ENCODE peak calls at places on chromosome 7, in eight cellular contexts. Z is choroid plexus epithelial cell; A is NCI-H1092; B is cerebellum; R is COR-L47; N is endodermal cell; M is activated CD4-positive, alpha-beta T cell treated with anti-CD3 and anti-CD28 coated beads, Interleukin-2, amount 50 U/mL, for 1 hour; U is C1 segment of cervical spinal cord. K is an unnamed sample.

GRCh38 chr7:30907527-30908267 is 4.0 kb upstream of the AQP1 start:
- DNase-seq in Z (no peak), A (no peak), B (no peak), R (no peak), N (no peak), M (no peak), U (no peak), K (no peak)

GRCh38 chr7:33883566-33883965 is 21.8 kb upstream of the BMPER start:
- DNase-seq in Z (no peak), A (no peak), B (no peak), R (no peak), N (no peak), M (no peak), U (no peak), K (no peak)

GRCh38 chr7:47264021-47264651 is 317.8 kb downstream of the TNS3 start:
- DNase-seq in Z (no peak), A (no peak), B (no peak), R (no peak), N (no peak), M (no peak), U (no peak), K (no peak)

GRCh38 chr7:85830982-85831381 is 644.1 kb upstream of the SEMA3D start:
- DNase-seq in Z (no peak), A (no peak), B (no peak), R (no peak), N (no peak), M (no peak), U (no peak), K (no peak)

GRCh38 chr7:44531421-44532380 is 9.4 kb downstream of the NPC1L1 start:
- DNase-seq in Z (no peak), A (no peak), B (no peak), R (no peak), N (no peak), M (no peak), U (no peak), K (no peak)

GRCh38 chr7:81903115-81903514 is 133.3 kb upstream of the HGF start:
- DNase-seq in Z (no peak), A (no peak), B (no peak), R (no peak), N (no peak), M (no peak), U (no peak), K (no peak)

GRCh38 chr7:152392254-152392653 is 43.5 kb downstream of the KMT2C start:
- DNase-seq in Z (no peak), A (no peak), B (no peak), R (no peak), N (no peak), M (no peak), U (no peak), K (no peak)

GRCh38 chr7:73851410-73852338 is 9.3 kb upstream of the TMEM270 start:
- DNase-seq in Z (peak; percentile 96), A (no peak), B (no peak), R (no peak), N (no peak), M (no peak), U (no peak), K (no peak)

GRCh38 chr7:1883031-1883761 is 213.1 kb downstream of the ELFN1 start:
- DNase-seq in Z (peak; percentile 46), A (no peak), B (no peak), R (no peak), N (peak; percentile 93), M (no peak), U (no peak), K (no peak)

GRCh38 chr7:156493942-156494341 is 146.6 kb upstream of the RNF32 start:
- DNase-seq in Z (peak; percentile 27), A (no peak), B (no peak), R (no peak), N (no peak), M (no peak), U (no peak), K (no peak)

GRCh38 chr7:87113077-87113476 is 39.2 kb upstream of the DMTF1 start:
- DNase-seq in Z (peak; percentile 13), A (no peak), B (no peak), R (no peak), N (no peak), M (no peak), U (no peak), K (no peak)

GRCh38 chr7:128728608-128729007 is 10.6 kb upstream of the CALU start:
- DNase-seq in Z (no peak), A (no peak), B (no peak), R (no peak), N (no peak), M (no peak), U (no peak), K (no peak)

GRCh38 chr7:31957756-31958155 is 112.5 kb downstream of the PDE1C start:
- DNase-seq in Z (no peak), A (no peak), B (no peak), R (no peak), N (no peak), M (no peak), U (no peak), K (no peak)

GRCh38 chr7:86747698-86748097 is 104.0 kb downstream of the GRM3 start:
- DNase-seq in Z (no peak), A (peak; percentile 57), B (peak; percentile 0), R (peak; percentile 62), N (no peak), M (no peak), U (no peak), K (peak; percentile 15)

K was measured in cerebellar cortex.